ENCODE peak calls at places on chromosomes 4 and X, in five cellular contexts. B, G, F, H and V are unnamed samples.
A peak's percentile ranks its signal among the peaks of the same experiment; 100 is the strongest.

GRCh38 chr4:144646523-144647094 is 653 bp downstream of the HHIP start:
- DNase-seq in B (no peak), G (no peak), F (no peak), H (no peak), V (peak; percentile 19)

GRCh38 chrX:40262641-40263560 is 165.1 kb upstream of the BCOR start:
- DNase-seq in B (peak; percentile 8), G (no peak), F (no peak), H (no peak), V (no peak)

GRCh38 chr4:18022572-18023039 is 1.1 kb upstream of the LCORL start:
- DNase-seq in B (no peak), G (no peak), F (no peak), H (no peak), V (no peak)

GRCh38 chr4:113997206-113997605 is 17.8 kb upstream of the ARSJ start:
- DNase-seq in B (no peak), G (no peak), F (no peak), H (no peak), V (no peak)

GRCh38 chrX:27619975-27620374 is 29.8 kb downstream of the DCAF8L2 start:
- DNase-seq in B (peak; percentile 5), G (no peak), F (no peak), H (no peak), V (no peak)

GRCh38 chr4:1567519-1567807 is 116.7 kb downstream of the FAM53A start:
- DNase-seq in B (no peak), G (no peak), F (no peak), H (no peak), V (no peak)

GRCh38 chr4:42638993-42639392 is 17.9 kb downstream of the ATP8A1 start:
- DNase-seq in B (no peak), G (peak; percentile 92), F (no peak), H (no peak), V (no peak)

GRCh38 chr4:61938250-61938846 is 738.2 kb downstream of the ADGRL3 start:
- DNase-seq in B (no peak), G (no peak), F (no peak), H (no peak), V (peak; percentile 16)

GRCh38 chr4:153138736-153139135 is 65.5 kb upstream of the TRIM2 start:
- DNase-seq in B (no peak), G (no peak), F (no peak), H (no peak), V (no peak)

GRCh38 chr4:61319156-61319555 is 119.0 kb downstream of the ADGRL3 start:
- DNase-seq in B (no peak), G (no peak), F (no peak), H (no peak), V (no peak)

GRCh38 chr4:181536753-181537434 is 706.3 kb upstream of the TENM3 start:
- DNase-seq in B (no peak), G (no peak), F (no peak), H (no peak), V (no peak)

GRCh38 chr4:147103403-147103946 is 157.8 kb upstream of the TTC29 start:
- DNase-seq in B (no peak), G (no peak), F (no peak), H (no peak), V (no peak)

GRCh38 chr4:92735025-92735665 is 431.4 kb downstream of the GRID2 start:
- DNase-seq in B (no peak), G (no peak), F (no peak), H (no peak), V (no peak)

GRCh38 chr4:145812902-145813301 is 125.7 kb downstream of the ZNF827 start:
- DNase-seq in B (peak; percentile 7), G (no peak), F (no peak), H (no peak), V (no peak)

GRCh38 chr4:40264497-40264896 is 67.7 kb downstream of the RHOH start:
- DNase-seq in B (no peak), G (no peak), F (no peak), H (no peak), V (no peak)

GRCh38 chrX:44585866-44586265 is 43.2 kb upstream of the FUNDC1 start:
- DNase-seq in B (no peak), G (no peak), F (no peak), H (no peak), V (no peak)

GRCh38 chr4:77578145-77578544 is 27.5 kb upstream of the CXCL13 start:
- DNase-seq in B (no peak), G (no peak), F (no peak), H (no peak), V (peak; percentile 16)

GRCh38 chr4:164531336-164531735 is 222.6 kb upstream of the SMIM31 start:
- DNase-seq in B (no peak), G (no peak), F (no peak), H (no peak), V (no peak)

DNA sequence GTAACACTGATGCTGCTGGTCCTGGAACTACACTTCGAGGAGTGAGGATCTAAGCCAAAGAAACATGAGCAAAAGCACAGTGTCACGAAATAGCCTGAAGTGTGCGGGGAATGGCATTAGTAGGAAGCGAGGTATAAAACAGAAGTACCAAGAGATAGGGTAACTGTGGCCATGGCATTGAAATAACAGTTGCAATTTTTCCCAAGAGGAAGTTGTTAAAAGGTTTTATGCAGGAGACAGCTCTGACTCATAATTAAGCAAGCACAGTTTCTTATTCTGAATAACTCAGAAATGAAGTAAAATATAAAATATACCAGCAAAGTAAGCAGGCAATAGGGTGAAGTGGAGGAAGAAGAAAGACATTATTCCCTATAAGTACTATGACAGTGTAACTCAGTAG is 90.3 kb upstream of the TMEM150C start:
- DNase-seq in B (no peak), G (no peak), F (no peak), H (no peak), V (no peak)
- TF ChIP-seq SP1 in B (no peak), G (no peak), F (no peak), H (no peak), V (no peak)

DNA sequence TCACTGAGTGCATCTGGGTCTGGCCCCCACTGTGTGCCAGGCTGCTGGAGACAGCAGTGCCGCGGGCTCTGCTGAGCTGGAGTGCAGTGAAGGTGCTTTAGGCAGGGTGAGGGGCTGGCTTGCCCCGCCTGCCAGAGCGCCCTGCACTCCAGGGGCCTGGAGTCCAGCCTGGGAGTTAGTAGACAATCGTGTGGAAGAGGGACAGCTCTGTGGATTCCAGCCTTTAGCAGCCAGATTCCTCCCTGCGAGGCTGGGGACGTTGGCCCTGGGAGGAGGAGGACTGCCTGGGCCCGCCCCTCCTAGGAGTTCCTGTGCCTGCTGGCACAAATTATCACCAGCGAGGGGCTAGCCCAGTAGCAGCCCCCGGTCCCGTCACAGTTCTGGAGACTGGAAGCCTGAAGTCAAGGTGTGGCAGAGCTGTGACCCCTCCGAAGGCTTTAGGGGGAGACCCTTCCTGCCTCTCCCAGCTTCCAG is 7.4 kb downstream of the RGS12 start:
- DNase-seq in B (no peak), G (no peak), F (no peak), H (no peak), V (no peak)
- TF ChIP-seq ATF2 in B (no peak), G (no peak), F (no peak), H (no peak), V (no peak)

DNA sequence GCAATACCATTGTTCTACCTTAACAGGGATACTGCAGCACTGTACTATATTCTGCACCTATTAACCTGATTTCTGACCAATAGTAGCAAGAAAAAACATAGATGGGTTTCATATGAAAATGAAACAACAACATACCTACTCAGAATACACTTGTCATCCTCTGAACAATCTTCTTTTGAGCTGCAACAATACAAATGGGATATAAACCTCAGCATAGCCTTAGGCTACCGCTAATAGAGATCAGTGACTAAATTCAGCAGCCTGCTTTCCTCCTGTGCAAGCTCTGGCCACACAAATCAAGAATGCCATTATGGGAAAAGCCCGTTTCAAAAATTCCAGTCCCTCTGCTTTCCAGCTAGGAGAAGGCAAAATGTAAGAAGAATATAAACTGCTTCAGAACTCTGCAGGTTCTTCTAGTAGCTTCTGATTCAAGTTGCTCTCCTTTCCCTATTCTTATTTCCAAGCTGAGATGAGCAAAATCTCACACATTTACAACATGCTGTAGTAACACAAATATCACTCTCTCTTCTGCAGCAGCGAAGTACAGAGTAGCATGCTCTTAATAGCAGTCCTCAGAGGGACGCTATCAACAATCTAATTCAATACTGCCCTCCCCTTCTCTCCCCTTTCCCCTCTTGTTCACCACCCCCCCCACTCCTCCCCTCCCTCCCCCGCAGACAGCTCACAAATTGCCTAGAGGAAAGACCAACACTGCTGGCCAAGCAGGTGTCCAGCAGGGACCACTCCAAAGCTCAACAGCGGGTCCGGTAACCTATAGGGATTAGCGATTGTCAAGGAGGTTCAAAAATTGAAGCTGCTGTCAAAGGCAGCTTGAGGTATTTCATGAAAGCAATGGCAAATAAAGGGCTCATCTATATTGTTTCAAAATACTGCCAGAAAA is 143.2 kb downstream of the KLHL13 start:
- DNase-seq in B (no peak), G (no peak), F (no peak), H (no peak), V (no peak)
- TF ChIP-seq SP1 in B (no peak), G (no peak), F (no peak), H (no peak), V (no peak)

DNA sequence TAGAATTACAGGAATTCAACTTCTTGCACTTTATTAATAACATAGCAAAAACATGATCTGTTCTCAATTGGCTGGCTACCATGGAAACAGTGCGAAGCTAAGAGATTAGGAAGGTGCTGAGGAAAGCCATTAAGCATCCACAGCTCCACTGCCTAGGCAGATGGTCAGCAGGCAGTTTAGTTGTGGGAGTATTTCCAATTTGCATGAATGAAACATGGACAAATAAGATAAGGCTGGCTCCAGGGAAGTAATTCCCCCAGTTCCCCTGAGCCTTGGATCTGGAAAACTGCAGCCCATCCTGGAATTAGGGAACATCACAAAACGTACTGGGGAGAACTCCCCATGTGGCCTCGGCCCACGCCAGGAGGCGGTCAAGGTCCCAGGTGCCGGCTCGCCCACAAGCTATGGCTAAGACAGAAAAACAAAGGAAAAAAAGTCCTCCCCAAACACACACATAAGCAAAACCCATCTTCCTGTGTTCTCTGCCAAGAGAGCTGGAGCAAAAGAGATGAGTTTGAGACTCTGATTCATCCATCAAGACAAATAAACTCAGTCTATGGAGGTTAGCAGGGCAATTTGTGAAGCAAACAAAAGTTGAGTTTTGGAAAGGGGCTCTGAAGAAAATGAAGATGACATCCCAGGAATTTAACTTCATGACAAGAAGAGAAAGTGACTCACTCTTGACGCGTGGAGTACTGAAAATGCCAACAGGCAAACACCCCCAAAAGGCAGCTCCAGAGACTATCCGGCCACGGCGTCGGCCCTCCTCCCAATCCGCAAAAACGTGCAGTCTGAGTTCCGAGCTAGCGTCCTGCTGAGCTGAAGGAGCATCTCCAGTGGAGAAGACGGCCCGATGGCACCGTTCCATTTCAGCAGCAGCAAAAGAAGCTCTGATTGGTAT is 45.1 kb downstream of the IGFBP7 start:
- DNase-seq in B (no peak), G (no peak), F (no peak), H (no peak), V (no peak)
- TF ChIP-seq ATF2 in B (no peak), G (no peak), F (no peak), H (no peak), V (no peak)

GRCh38 chr4:96524311-96524875 is 684.5 kb downstream of the PDHA2 start:
- DNase-seq in B (no peak), G (no peak), F (no peak), H (no peak), V (no peak)
- TF ChIP-seq SP1 in B (no peak), G (no peak), F (no peak), H (no peak), V (no peak)